ENCODE peak calls at places on chromosomes 4 and X, in seven cellular contexts. S is sigmoid colon; T is GM12865; B is DMS153; X is stimulated activated CD4-positive, alpha-beta T cell treated with anti-CD3 and anti-CD28 coated beads, Interleukin-2, amount 100 ng/mL, for 4 hours; O is left ventricle myocardium superior; K is kidney. J is an unnamed sample.

GRCh38 chr4:139024686-139025085 is 9.1 kb downstream of the NOCT start:
- DNase-seq in S (no peak), T (no peak), B (no peak), X (no peak), O (no peak), K (no peak), J (no peak)

GRCh38 chrX:33082371-33082770 is 129.0 kb downstream of the DMD start:
- DNase-seq in S (no peak), T (no peak), B (no peak), X (no peak), O (no peak), K (no peak), J (no peak)

GRCh38 chr4:169201144-169202124 is 69.3 kb downstream of the SH3RF1 start:
- DNase-seq in S (no peak), T (no peak), B (peak), X (no peak), O (no peak), K (no peak), J (no peak)

GRCh38 chrX:75229774-75230173 is 44.1 kb upstream of the UPRT start:
- DNase-seq in S (no peak), T (peak), B (no peak), X (no peak), O (no peak), K (no peak), J (no peak)

GRCh38 chrX:153812220-153812619 is 17.8 kb downstream of the SSR4 start:
- DNase-seq in S (no peak), T (no peak), B (no peak), X (no peak), O (no peak), K (no peak), J (no peak)

GRCh38 chrX:8189096-8189830 is 18.2 kb upstream of the VCX2 start:
- DNase-seq in S (no peak), T (no peak), B (no peak), X (no peak), O (no peak), K (no peak), J (no peak)

GRCh38 chr4:103152381-103152780 is 45.8 kb downstream of the CENPE start:
- DNase-seq in S (no peak), T (no peak), B (no peak), X (no peak), O (no peak), K (no peak), J (no peak)

GRCh38 chrX:124433186-124433585 is 86.8 kb downstream of the SH2D1A start:
- DNase-seq in S (no peak), T (no peak), B (no peak), X (no peak), O (no peak), K (no peak), J (no peak)

GRCh38 chr4:61590881-61591280 is 390.8 kb downstream of the ADGRL3 start:
- DNase-seq in S (no peak), T (no peak), B (no peak), X (no peak), O (no peak), K (no peak), J (no peak)

J was measured in NCI-H774.